ENCODE peak calls at places on chromosome 7, in four cellular contexts. W is suprapubic skin; B is psoas muscle; P is CD4-positive, CD25-positive, alpha-beta regulatory T cell. J is an unnamed sample.

GRCh38 chr7:74288034-74288881 is 949 bp upstream of the CLIP2 start:
- DNase-seq in P (no peak), B (no peak), W (no peak), J (no peak)

GRCh38 chr7:22670422-22670815 is 56.6 kb upstream of the IL6 start:
- DNase-seq in W (no peak), P (no peak), B (no peak), J (no peak)

GRCh38 chr7:131094685-131095084 is 233.0 kb upstream of the MKLN1 start:
- DNase-seq in P (no peak), B (no peak), W (no peak), J (no peak)

GRCh38 chr7:113730309-113730955 is 188.4 kb downstream of the PPP1R3A start:
- DNase-seq in P (no peak), B (no peak), W (no peak), J (no peak)

GRCh38 chr7:155893176-155893575 is 80.9 kb upstream of the SHH start:
- DNase-seq in W (peak), B (no peak), P (no peak), J (no peak)

GRCh38 chr7:151556592-151556991 is 36.9 kb upstream of the RHEB start:
- DNase-seq in W (no peak), P (no peak), B (no peak), J (no peak)

GRCh38 chr7:105826143-105826542 is 50.3 kb downstream of the ATXN7L1 start:
- DNase-seq in B (no peak), P (no peak), W (no peak), J (no peak)

GRCh38 chr7:134935701-134936100 is 50.6 kb upstream of the AGBL3 start:
- DNase-seq in P (no peak), W (no peak), B (no peak), J (no peak)

GRCh38 chr7:70392282-70392681 is 739.7 kb upstream of the GALNT17 start:
- DNase-seq in P (no peak), B (no peak), W (no peak), J (no peak)

GRCh38 chr7:39554583-39555140 is 11.5 kb upstream of the YAE1 start:
- DNase-seq in W (no peak), B (no peak), P (no peak), J (no peak)

GRCh38 chr7:79386688-79387422 is 66.6 kb downstream of the MAGI2 start:
- DNase-seq in P (no peak), B (no peak), W (no peak), J (no peak)

GRCh38 chr7:111697771-111698170 is 135.5 kb upstream of the IMMP2L start:
- DNase-seq in W (no peak), P (no peak), B (no peak), J (no peak)

GRCh38 chr7:140631006-140631405 is 9.6 kb downstream of the DENND2A start:
- DNase-seq in P (no peak), B (no peak), W (no peak), J (no peak)

GRCh38 chr7:81462672-81463071 is 307.2 kb downstream of the HGF start:
- DNase-seq in P (no peak), B (no peak), W (no peak), J (no peak)

GRCh38 chr7:133789951-133790350 is 337.2 kb upstream of the LRGUK start:
- DNase-seq in W (no peak), B (no peak), P (no peak), J (no peak)

GRCh38 chr7:50812847-50813475 is 30.3 kb upstream of the GRB10 start:
- DNase-seq in B (peak), P (no peak), W (peak), J (no peak)

GRCh38 chr7:46034056-46034768 is 113.1 kb upstream of the IGFBP3 start:
- DNase-seq in W (no peak), P (no peak), B (no peak), J (no peak)

GRCh38 chr7:20301311-20301939 is 29.3 kb upstream of the ITGB8 start:
- DNase-seq in W (no peak), B (no peak), P (no peak), J (no peak)

GRCh38 chr7:5470167-5470532 is 46.5 kb upstream of the TNRC18 start:
- DNase-seq in P (no peak), W (no peak), B (no peak), J (no peak)

GRCh38 chr7:5470721-5471311 is 47.2 kb upstream of the TNRC18 start:
- DNase-seq in B (peak), P (no peak), W (no peak), J (no peak)

GRCh38 chr7:5469375-5470166 is 45.9 kb upstream of the TNRC18 start:
- DNase-seq in B (no peak), P (no peak), W (no peak), J (no peak)

GRCh38 chr7:5466551-5466950 is 42.9 kb upstream of the TNRC18 start:
- DNase-seq in W (no peak), P (no peak), B (no peak), J (no peak)

DNA sequence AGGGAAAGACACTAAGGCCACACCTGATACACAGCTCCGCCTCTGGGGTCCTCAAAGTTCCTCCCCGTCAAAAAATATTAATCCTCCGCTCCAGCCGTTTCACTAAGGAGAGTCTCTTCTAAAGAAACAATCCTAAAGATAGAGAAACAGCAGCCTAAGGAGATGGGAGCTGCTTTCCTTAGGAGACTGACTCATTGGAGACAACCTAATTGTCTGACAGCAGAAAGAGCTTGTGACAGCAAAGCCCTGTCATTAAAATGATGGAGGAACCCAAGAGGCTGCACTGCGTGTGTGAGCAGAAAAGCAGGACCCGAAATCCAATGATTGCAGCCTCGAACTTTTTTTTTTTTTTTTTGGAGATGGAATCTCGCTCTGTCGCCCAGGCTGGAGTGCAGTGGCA is 44.0 kb upstream of the TNRC18 start:
- DNase-seq in B (no peak), W (no peak), P (no peak), J (no peak)
- H3K4me3 ChIP-seq in B (no peak), W (no peak), P (no peak), J (no peak)

GRCh38 chr7:97119747-97120146 is 2.2 kb downstream of the SDHAF3 start:
- DNase-seq in B (no peak), W (no peak), P (no peak), J (no peak)
- H3K4me3 ChIP-seq in B (no peak), W (no peak), P (no peak), J (no peak)

DNA sequence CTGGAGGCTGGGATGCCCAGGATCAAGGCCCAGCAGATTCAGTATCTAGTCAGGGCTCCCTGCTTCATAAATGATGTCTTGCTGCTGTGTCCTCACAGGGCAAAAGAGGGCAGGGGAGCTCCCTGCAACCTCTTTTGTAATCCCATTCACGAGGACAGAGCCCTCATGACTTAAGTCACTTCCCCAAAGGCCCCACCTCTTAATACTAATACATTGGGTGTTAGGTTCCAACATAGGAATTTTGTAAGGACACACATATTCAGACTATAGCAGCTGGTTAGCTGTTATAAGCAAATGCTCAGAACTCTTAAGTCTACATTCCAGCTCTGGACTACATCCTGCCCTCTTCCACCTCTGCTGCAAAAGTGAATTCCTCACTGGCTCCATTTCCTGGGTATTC is 63.0 kb downstream of the VOPP1 start:
- DNase-seq in P (no peak), W (no peak), B (no peak), J (no peak)
- H3K4me3 ChIP-seq in P (no peak), W (no peak), B (no peak), J (no peak)

DNA sequence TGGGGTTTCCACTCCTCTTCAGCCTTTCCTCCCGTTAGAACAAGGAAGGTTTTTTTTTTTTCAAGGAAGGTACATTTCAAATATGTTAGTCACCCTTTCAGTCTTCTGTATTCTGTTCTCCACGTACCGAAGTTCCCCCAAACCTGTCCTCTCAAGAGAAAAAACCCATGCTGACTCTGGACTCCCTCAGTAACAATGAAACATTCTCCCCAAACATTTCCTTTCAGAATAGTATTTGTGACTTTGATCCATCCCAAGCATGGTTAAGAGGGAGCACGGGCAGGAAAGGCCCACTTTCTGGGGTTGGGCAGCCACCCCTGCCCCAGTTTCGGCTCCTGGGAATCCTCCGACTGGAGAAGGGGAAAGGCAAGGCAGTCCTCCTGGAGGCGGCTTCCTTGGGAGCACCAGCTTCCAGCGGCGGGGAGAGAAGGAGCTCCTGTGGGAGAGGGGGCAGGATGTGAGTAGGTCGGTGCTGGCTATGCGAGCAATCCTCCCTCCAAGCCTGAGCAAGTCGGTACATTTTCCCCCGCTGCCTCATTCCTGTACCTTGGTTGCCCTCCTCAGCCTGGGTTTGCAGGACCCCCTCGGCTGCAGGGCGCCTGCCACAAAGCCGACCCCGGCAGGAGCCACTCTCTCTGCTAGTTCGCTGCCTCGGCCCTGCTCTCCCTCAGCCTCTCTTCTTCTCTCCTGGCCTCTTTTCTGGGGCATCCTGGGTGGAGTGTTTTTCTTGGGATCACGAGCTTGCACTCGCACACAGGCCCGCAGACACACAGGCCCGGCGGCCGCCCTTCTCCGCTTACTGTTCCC is 2.1 kb upstream of the HOXA1 start:
- DNase-seq in P (no peak), W (peak), B (no peak), J (no peak)
- H3K4me3 ChIP-seq in P (peak), W (peak), B (peak), J (no peak)

DNA sequence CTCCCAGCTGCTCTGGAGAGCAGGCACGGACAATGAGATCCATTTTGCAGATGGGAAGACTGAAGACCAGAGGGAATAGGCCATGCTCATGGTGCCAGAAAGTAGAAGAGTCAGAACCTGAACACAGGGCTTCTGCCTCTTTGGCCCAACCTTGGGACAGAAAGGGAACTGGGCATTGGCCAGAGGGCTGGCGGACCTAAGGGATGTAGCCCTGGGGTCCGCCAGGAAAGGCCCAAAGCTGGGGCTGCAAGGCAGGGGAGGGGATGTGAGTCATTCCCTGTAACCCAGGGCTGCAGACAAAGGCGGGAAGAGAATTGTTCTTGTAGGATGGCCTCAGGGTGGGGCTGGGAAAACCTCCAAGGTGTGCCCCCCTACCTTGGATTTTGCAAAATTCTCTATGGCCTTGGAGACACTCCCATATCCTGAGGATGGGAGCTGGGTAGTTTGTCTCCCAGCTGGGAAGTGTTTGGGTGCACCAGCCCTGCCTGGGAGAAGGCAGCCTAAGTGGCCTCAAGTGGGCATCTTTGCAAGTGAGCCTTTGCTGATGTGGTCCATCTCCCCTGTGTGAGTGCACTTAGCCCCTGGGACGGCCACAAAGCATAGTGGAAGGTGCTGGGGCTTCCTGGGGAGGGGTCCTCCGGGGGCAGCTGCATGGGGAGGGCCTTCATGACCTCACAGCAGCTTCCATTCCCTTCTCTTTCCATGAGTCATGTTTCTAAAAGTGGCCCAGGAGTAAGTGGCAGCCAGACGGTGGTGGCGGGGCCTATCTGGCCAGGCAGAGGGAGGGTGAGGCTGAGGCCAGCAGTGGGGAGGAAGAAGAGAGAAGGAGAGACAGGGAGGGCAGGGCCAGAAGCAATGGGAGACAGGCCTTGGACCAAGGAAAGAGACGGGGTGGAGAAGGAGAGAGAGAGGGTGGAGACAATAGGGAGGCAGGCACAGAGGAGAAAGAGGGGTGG is 9.2 kb downstream of the AQP1 start:
- DNase-seq in B (no peak), P (no peak), W (peak), J (no peak)
- H3K4me3 ChIP-seq in B (no peak), P (no peak), W (peak), J (no peak)

GRCh38 chr7:44980393-44981034 is 1.7 kb upstream of the MYO1G start:
- DNase-seq in W (peak), P (peak), B (no peak), J (no peak)
- H3K4me3 ChIP-seq in W (no peak), P (peak), B (no peak), J (peak)

GRCh38 chr7:1452205-1452604 is 7.1 kb downstream of the MICALL2 start:
- DNase-seq in W (no peak), B (no peak), P (no peak), J (no peak)

GRCh38 chr7:1455955-1456354 is 3.3 kb downstream of the MICALL2 start:
- DNase-seq in P (no peak), B (no peak), W (no peak), J (no peak)

GRCh38 chr7:1457059-1457948 is 2.0 kb downstream of the MICALL2 start:
- DNase-seq in B (no peak), P (no peak), W (no peak), J (no peak)

GRCh38 chr7:1455241-1455939 is 3.9 kb downstream of the MICALL2 start:
- DNase-seq in P (no peak), B (no peak), W (no peak), J (no peak)

DNA sequence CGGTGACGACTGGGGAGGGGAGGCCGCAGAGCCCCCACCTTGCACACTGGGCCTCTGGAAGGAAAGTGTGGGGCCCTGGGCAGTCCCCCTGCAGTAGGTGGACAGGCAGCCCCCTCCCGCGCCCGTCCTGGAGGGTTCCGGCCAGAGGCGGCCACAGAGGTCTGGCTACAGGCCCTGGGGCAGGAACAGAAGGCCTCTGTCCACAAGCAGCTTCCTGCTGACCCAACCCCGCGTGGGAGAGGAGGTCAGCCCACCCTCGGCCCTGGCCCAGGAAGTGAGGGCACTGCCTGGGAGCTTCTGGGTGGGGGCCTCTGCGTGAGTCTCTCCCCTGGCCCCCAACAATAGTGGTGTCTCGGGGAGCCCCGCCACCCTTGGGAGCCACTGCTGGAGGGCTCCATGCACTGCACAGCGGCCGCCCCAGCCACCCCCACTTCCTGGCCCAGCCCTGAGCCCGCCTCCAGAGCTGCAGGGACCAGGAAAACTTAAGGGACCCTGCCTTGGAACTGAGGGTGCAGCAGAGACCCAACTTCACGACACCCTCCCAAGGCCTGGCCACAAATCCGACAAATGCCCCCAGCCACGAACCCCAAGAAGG is 4.7 kb downstream of the MICALL2 start:
- DNase-seq in W (no peak), B (no peak), P (no peak), J (no peak)
- H3K4me3 ChIP-seq in W (peak), B (no peak), P (no peak), J (no peak)

GRCh38 chr7:121385056-121385799 is 10.9 kb downstream of the FAM3C start:
- DNase-seq in P (no peak), B (no peak), W (no peak), J (no peak)

GRCh38 chr7:121385800-121386179 is 10.3 kb downstream of the FAM3C start:
- DNase-seq in B (no peak), W (no peak), P (no peak), J (no peak)

GRCh38 chr7:121382479-121382878 is 13.6 kb downstream of the FAM3C start:
- DNase-seq in B (no peak), W (no peak), P (no peak), J (no peak)

GRCh38 chr7:121383235-121383634 is 12.9 kb downstream of the FAM3C start:
- DNase-seq in P (no peak), W (no peak), B (no peak), J (no peak)

GRCh38 chr7:121384159-121384745 is 11.9 kb downstream of the FAM3C start:
- DNase-seq in W (no peak), P (no peak), B (no peak), J (no peak)
- H3K4me3 ChIP-seq in W (no peak), P (no peak), B (no peak), J (no peak)

GRCh38 chr7:83452256-83452655 is 196.7 kb downstream of the SEMA3E start:
- DNase-seq in B (no peak), P (no peak), W (no peak), J (no peak)

GRCh38 chr7:83456413-83456812 is 192.5 kb downstream of the SEMA3E start:
- DNase-seq in W (no peak), P (no peak), B (no peak), J (no peak)

GRCh38 chr7:83457022-83457892 is 191.7 kb downstream of the SEMA3E start:
- DNase-seq in P (no peak), B (no peak), W (no peak), J (no peak)
- H3K4me3 ChIP-seq in P (no peak), B (no peak), W (no peak), J (no peak)

J was measured in naive thymus-derived CD4-positive, alpha-beta T cell.